ENCODE peak calls at places on chromosome 1, in seven cellular contexts. One of them, this sample, is unnamed. For H3K27me3 and H3K36me3, the result is how much of the 10 kb centered on the place peaks cover.

GRCh38 chr1:177328251-177328650 is 157.5 kb downstream of the BRINP2 start:
- DNase-seq in BJ: no peak
- DNase-seq in adrenal gland: no peak
- DNase-seq in PC-9: no peak
- DNase-seq in thyroid gland: no peak
- DNase-seq in uterus: no peak
- DNase-seq in psoas muscle: no peak
- DNase-seq in this sample: no peak

GRCh38 chr1:3017440-3018050 is 3.7 kb upstream of the ACTRT2 start:
- DNase-seq in PC-9: no peak
- DNase-seq in BJ: no peak
- DNase-seq in uterus: no peak
- DNase-seq in psoas muscle: no peak
- DNase-seq in thyroid gland: no peak
- DNase-seq in adrenal gland: no peak
- DNase-seq in this sample: no peak

GRCh38 chr1:43034195-43034658 is 75.6 kb upstream of the SLC2A1 start:
- DNase-seq in uterus: no peak
- DNase-seq in adrenal gland: peak
- DNase-seq in psoas muscle: no peak
- DNase-seq in thyroid gland: no peak
- DNase-seq in PC-9: no peak
- DNase-seq in BJ: no peak
- DNase-seq in this sample: no peak

GRCh38 chr1:14263671-14264070 is 334.8 kb upstream of the KAZN start:
- DNase-seq in PC-9: no peak
- DNase-seq in uterus: no peak
- DNase-seq in thyroid gland: no peak
- DNase-seq in BJ: no peak
- DNase-seq in psoas muscle: no peak
- DNase-seq in adrenal gland: no peak
- DNase-seq in this sample: no peak

GRCh38 chr1:226444901-226445300 is 37.0 kb upstream of the PARP1 start:
- DNase-seq in BJ: no peak
- DNase-seq in thyroid gland: no peak
- DNase-seq in adrenal gland: no peak
- DNase-seq in PC-9: no peak
- DNase-seq in uterus: no peak
- DNase-seq in psoas muscle: no peak
- DNase-seq in this sample: no peak

GRCh38 chr1:17251699-17252376 is 2.9 kb downstream of the PADI3 start:
- DNase-seq in adrenal gland: no peak
- DNase-seq in BJ: no peak
- DNase-seq in psoas muscle: no peak
- DNase-seq in uterus: no peak
- DNase-seq in PC-9: peak
- DNase-seq in thyroid gland: no peak
- DNase-seq in this sample: no peak

GRCh38 chr1:53639996-53640695 is 98.8 kb downstream of the GLIS1 start:
- DNase-seq in BJ: no peak
- DNase-seq in thyroid gland: no peak
- DNase-seq in PC-9: no peak
- DNase-seq in adrenal gland: no peak
- DNase-seq in uterus: no peak
- DNase-seq in psoas muscle: no peak
- DNase-seq in this sample: no peak

GRCh38 chr1:236759252-236759859 is 35.7 kb upstream of the MTR start:
- DNase-seq in adrenal gland: no peak
- DNase-seq in PC-9: no peak
- DNase-seq in psoas muscle: no peak
- DNase-seq in thyroid gland: no peak
- DNase-seq in uterus: no peak
- DNase-seq in BJ: no peak
- DNase-seq in this sample: no peak

GRCh38 chr1:53860967-53861411 is 22.9 kb upstream of the NDC1 start:
- DNase-seq in uterus: peak
- DNase-seq in thyroid gland: peak
- DNase-seq in BJ: no peak
- DNase-seq in psoas muscle: no peak
- DNase-seq in adrenal gland: peak
- DNase-seq in PC-9: peak
- DNase-seq in this sample: no peak

GRCh38 chr1:5597171-5597864 is 394.9 kb downstream of the NPHP4 start:
- DNase-seq in PC-9: no peak
- DNase-seq in psoas muscle: no peak
- DNase-seq in uterus: no peak
- DNase-seq in thyroid gland: no peak
- DNase-seq in adrenal gland: no peak
- DNase-seq in BJ: no peak
- DNase-seq in this sample: no peak

GRCh38 chr1:5599541-5599940 is 392.7 kb downstream of the NPHP4 start:
- DNase-seq in BJ: no peak
- DNase-seq in thyroid gland: no peak
- DNase-seq in psoas muscle: no peak
- DNase-seq in adrenal gland: no peak
- DNase-seq in PC-9: no peak
- DNase-seq in uterus: no peak
- DNase-seq in this sample: no peak

GRCh38 chr1:5598824-5599395 is 393.3 kb downstream of the NPHP4 start:
- DNase-seq in PC-9: no peak
- DNase-seq in uterus: no peak
- DNase-seq in adrenal gland: no peak
- DNase-seq in psoas muscle: no peak
- DNase-seq in thyroid gland: no peak
- DNase-seq in BJ: no peak
- DNase-seq in this sample: no peak

GRCh38 chr1:5596651-5597050 is 395.6 kb downstream of the NPHP4 start:
- DNase-seq in adrenal gland: no peak
- DNase-seq in PC-9: no peak
- DNase-seq in uterus: no peak
- DNase-seq in BJ: no peak
- DNase-seq in thyroid gland: no peak
- DNase-seq in psoas muscle: no peak
- DNase-seq in this sample: no peak

DNA sequence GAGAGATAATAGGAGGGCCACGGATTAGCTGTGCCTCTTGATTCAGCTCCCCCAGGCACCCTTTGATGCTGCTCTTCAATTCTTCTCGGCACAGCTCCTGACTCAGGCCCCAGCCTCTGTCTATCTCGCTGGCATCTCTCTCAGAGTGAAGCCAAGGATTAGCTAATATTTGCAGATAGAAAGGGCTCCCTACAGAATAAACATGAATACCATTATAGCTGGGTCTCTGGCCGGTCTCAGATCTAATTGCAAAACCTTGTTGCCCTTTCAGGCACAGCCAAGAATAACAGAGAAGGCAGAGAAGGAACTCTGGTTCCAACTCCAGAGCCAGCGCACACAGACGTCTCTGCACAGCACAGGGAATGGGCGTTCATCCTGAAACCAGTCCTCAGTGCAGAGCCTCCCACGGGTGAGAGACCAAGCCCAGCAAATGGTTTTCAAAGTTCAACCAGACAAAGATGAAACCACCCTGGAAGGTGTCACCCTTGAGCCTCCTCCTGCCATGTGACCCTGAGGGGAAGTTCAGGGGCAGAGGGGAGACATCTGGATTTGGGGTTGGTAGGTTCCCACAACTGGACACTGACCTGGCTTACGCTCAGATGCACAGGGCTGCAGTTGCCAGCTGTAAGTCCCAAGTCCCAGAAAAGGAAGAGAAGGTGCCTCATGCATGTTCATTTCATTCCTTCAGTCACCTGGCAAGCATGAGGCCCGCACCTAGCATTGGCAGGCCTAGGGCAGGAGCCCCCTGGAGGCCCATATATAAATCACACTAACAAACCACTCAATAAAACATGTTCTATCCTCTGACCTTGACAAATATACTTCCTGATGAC is 394.0 kb downstream of the NPHP4 start:
- DNase-seq in BJ: no peak
- DNase-seq in PC-9: peak
- DNase-seq in adrenal gland: no peak
- DNase-seq in thyroid gland: no peak
- DNase-seq in uterus: no peak
- DNase-seq in psoas muscle: peak
- DNase-seq in this sample: no peak
- TF ChIP-seq CTCF in BJ: no peak
- TF ChIP-seq CTCF in PC-9: peak
- TF ChIP-seq CTCF in adrenal gland: no peak
- TF ChIP-seq CTCF in thyroid gland: no peak
- TF ChIP-seq CTCF in uterus: no peak
- TF ChIP-seq CTCF in psoas muscle: no peak
- TF ChIP-seq CTCF in this sample: no peak

DNA sequence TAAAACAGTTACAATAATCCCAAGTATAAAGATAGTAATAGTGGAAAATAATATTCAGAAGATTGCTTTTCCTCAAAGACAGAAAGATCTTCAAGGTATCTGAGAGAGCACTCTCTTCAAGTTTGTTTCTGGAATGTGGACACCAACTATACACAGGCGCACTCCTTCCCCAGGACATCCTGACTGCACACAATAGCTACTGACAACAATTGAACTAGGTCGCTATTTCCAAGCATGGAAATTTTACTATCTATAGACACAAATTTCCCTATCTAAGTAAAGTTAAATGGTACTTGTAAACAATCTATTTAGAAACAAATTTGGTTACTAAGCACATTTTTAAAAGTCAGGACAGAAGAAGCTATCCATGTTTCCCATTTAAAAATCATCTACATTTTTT is 19.1 kb downstream of the ARHGAP29 start:
- DNase-seq in thyroid gland: no peak
- DNase-seq in psoas muscle: no peak
- DNase-seq in BJ: no peak
- DNase-seq in adrenal gland: no peak
- DNase-seq in PC-9: no peak
- DNase-seq in uterus: no peak
- DNase-seq in this sample: no peak
- H3K27me3 ChIP-seq in thyroid gland: under half
- H3K27me3 ChIP-seq in psoas muscle: under half
- H3K27me3 ChIP-seq in BJ: under half
- H3K27me3 ChIP-seq in adrenal gland: under half
- H3K27me3 ChIP-seq in PC-9: under half
- H3K27me3 ChIP-seq in uterus: under half
- H3K27me3 ChIP-seq in this sample: under half

DNA sequence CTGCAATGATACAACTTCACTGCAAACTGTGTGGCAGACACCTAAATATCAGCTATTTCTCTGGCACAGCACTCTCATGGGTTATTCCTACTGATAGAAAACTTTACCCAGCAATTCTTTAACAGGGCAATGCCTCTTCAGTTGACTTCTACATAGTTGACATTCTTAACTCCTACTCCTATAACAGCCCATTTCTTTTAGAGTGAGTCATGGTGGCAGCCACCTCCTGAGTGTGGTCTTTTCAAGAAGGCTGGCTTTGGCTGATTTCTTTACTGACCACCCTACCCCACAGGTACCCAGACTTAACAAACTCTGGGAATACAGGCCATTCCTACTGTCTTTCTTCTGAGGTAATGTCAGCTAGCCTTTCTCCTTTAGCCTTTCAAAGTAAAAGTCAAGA is 805.8 kb upstream of the ADGRL2 start:
- DNase-seq in thyroid gland: no peak
- DNase-seq in adrenal gland: no peak
- DNase-seq in uterus: no peak
- DNase-seq in PC-9: no peak
- DNase-seq in BJ: no peak
- DNase-seq in psoas muscle: no peak
- DNase-seq in this sample: no peak
- H3K36me3 ChIP-seq in thyroid gland: under half
- H3K36me3 ChIP-seq in adrenal gland: under half
- H3K36me3 ChIP-seq in uterus: under half
- H3K36me3 ChIP-seq in PC-9: under half
- H3K36me3 ChIP-seq in BJ: under half
- H3K36me3 ChIP-seq in psoas muscle: under half
- H3K36me3 ChIP-seq in this sample: under half

GRCh38 chr1:159647616-159648015 is 60.0 kb downstream of the APCS start:
- DNase-seq in uterus: no peak
- DNase-seq in psoas muscle: no peak
- DNase-seq in thyroid gland: no peak
- DNase-seq in BJ: no peak
- DNase-seq in adrenal gland: no peak
- DNase-seq in PC-9: no peak
- DNase-seq in this sample: no peak
- TF ChIP-seq CTCF in uterus: no peak
- TF ChIP-seq CTCF in psoas muscle: no peak
- TF ChIP-seq CTCF in thyroid gland: no peak
- TF ChIP-seq CTCF in BJ: no peak
- TF ChIP-seq CTCF in adrenal gland: no peak
- TF ChIP-seq CTCF in PC-9: no peak
- TF ChIP-seq CTCF in this sample: no peak

DNA sequence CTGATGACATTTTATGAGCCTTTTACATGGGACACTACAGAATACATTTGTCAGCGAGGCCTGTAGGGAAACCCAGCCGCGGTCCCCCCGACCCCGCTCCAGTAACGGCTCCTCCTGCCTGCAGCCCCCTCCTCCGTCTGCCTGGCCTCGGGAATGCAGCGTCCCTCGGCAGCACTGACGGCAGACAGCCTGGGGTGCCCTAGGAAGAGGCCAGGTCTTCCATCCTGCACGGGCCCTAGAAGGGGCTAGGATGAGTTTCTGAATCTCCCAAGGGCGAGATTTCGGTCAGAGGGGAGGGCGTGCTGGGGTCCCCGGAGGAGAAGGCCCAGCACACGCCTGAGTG is 8.4 kb downstream of the SAMD11 start:
- DNase-seq in uterus: no peak
- DNase-seq in psoas muscle: no peak
- DNase-seq in BJ: no peak
- DNase-seq in adrenal gland: no peak
- DNase-seq in thyroid gland: no peak
- DNase-seq in PC-9: no peak
- DNase-seq in this sample: no peak
- H3K27me3 ChIP-seq in uterus: under half
- H3K27me3 ChIP-seq in psoas muscle: half or more
- H3K27me3 ChIP-seq in BJ: under half
- H3K27me3 ChIP-seq in adrenal gland: under half
- H3K27me3 ChIP-seq in thyroid gland: under half
- H3K27me3 ChIP-seq in PC-9: under half
- H3K27me3 ChIP-seq in this sample: half or more